ENCODE peak calls at places on chromosomes 3 and 15, in six cellular contexts. X is SJSA1, V is thyroid gland, M is psoas muscle, D is left ventricle myocardium inferior, S is adrenal gland. I is an unnamed sample.

GRCh38 chr3:120344349-120344748 is 4.8 kb downstream of the LRRC58 start:
- DNase-seq in D (no peak), X (peak; percentile 32), M (no peak), V (no peak), S (no peak), I (no peak)

GRCh38 chr15:42800731-42801474 is 64.0 kb upstream of the CDAN1 start:
- DNase-seq in D (no peak), M (no peak), V (no peak), X (no peak), S (no peak), I (no peak)

GRCh38 chr3:23459915-23460546 is 256.9 kb downstream of the UBE2E2 start:
- DNase-seq in S (no peak), X (no peak), D (no peak), V (no peak), M (no peak), I (no peak)

GRCh38 chr15:43953402-43953801 is 126.6 kb downstream of the WDR76 start:
- DNase-seq in X (no peak), V (no peak), D (no peak), M (no peak), S (no peak), I (no peak)

GRCh38 chr15:98442901-98443300 is 205.4 kb upstream of the IGF1R start:
- DNase-seq in M (no peak), X (no peak), S (no peak), D (no peak), V (no peak), I (no peak)

GRCh38 chr3:167203062-167203461 is 177.0 kb downstream of the ZBBX start:
- DNase-seq in M (no peak), S (no peak), D (no peak), X (no peak), V (no peak), I (no peak)

GRCh38 chr3:195156286-195156890 is 114.6 kb downstream of the XXYLT1 start:
- DNase-seq in X (no peak), M (no peak), V (no peak), D (no peak), S (no peak), I (no peak)

GRCh38 chr3:138078096-138078495 is 37.3 kb downstream of the DZIP1L start:
- DNase-seq in S (no peak), D (no peak), M (no peak), X (no peak), V (no peak), I (no peak)

GRCh38 chr15:56868251-56868650 is 50.2 kb upstream of the TCF12 start:
- DNase-seq in S (no peak), D (no peak), X (no peak), V (no peak), M (no peak), I (no peak)

GRCh38 chr3:46932455-46933225 is 43.9 kb downstream of the CCDC12 start:
- DNase-seq in D (no peak), X (no peak), M (peak; percentile 33), V (peak; percentile 75), S (no peak), I (peak; percentile 50)

GRCh38 chr3:46933261-46933660 is 43.3 kb downstream of the CCDC12 start:
- DNase-seq in S (no peak), V (no peak), X (no peak), D (no peak), M (peak; percentile 48), I (peak; percentile 14)

GRCh38 chr3:46934508-46935167 is 41.9 kb downstream of the CCDC12 start:
- DNase-seq in M (peak; percentile 72), D (peak; percentile 71), X (no peak), S (peak; percentile 71), V (peak; percentile 56), I (peak; percentile 68)

GRCh38 chr3:46935168-46935858 is 41.2 kb downstream of the CCDC12 start:
- DNase-seq in M (peak; percentile 93), S (peak; percentile 97), V (peak; percentile 95), X (peak; percentile 88), D (peak; percentile 83), I (peak; percentile 76)

DNA sequence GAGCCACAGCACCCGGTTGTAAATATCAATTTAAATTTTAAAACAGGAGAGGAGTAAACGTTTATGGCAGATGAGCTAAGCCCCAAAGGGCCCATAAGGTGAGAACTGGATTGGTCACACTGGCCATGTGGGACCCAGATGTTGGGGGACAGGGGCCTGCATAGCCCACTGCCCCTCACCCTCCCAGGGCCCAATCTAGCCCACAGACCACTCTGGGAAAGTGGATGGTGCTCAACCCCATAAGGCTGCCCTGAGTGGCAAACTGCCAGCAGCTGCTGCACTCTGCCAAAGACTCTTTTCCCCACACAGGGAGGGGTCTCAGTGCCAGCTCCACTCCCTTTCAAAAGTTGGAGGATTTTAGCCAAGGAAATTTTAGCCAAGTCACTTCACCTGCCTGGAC is 42.5 kb downstream of the CCDC12 start:
- DNase-seq in D (no peak), X (no peak), S (no peak), V (peak; percentile 71), M (peak; percentile 54), I (peak; percentile 48)
- H3K36me3 ChIP-seq in D (peaks cover 6% of the 10 kb centered on the region), X (peaks cover 46% of the 10 kb centered on the region), S (peaks cover 7% of the 10 kb centered on the region), V (no peaks in the 10 kb centered on the region), M (peaks cover 13% of the 10 kb centered on the region), I (peaks cover 25% of the 10 kb centered on the region)

DNA sequence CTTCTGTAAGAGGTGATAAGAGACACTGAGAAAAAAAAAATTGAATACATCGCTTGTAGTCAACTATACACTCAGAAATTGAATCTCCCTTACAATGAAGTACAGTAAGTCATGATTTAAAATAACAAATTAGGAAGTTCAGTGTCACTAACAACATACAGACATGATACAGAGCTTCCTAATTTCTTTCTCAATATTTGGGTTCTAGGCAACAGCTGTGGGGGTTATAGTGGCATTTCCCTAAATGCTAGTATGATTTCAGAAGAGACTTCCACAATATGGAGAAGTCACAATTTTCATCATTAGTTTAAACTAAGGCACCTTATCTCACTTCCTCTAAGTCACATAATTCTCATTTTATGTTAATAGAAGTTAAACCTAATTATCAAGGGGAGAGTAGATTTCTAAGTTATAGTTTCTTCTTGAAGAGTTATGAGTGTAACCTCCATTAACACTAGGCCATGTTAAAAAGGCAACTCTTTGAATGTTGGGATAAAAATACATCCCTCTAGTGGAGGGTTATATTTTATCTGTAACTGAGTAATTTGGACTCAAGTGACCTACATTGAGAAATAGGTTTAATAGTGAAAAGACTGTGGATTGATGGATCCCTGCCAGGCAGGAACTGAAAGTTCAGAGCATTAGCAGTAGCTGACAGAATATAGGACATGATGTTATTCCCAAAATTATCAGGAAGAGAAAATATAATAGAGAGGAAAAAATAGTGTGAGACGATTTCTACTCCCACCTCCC is 286.0 kb upstream of the SUCLG2 start:
- DNase-seq in M (no peak), V (peak; percentile 1), S (peak; percentile 58), D (no peak), X (no peak), I (no peak)
- H3K27ac ChIP-seq in M (no peak overlapping the region), V (no peak overlapping the region), S (no peak overlapping the region), D (peak overlapping the region; percentile 37), X (no peak overlapping the region), I (no peak overlapping the region)

GRCh38 chr15:67033012-67033411 is 32.4 kb upstream of the SMAD3 start:
- DNase-seq in V (no peak), X (no peak), S (no peak), D (no peak), M (no peak), I (no peak)
- H3K9me3 ChIP-seq in V (no peaks in the 10 kb centered on the region), X (no peaks in the 10 kb centered on the region), S (no peaks in the 10 kb centered on the region), D (no peaks in the 10 kb centered on the region), M (no peaks in the 10 kb centered on the region), I (no peaks in the 10 kb centered on the region)

GRCh38 chr3:32860499-32860898 is 42.7 kb downstream of the TRIM71 start:
- DNase-seq in S (no peak), X (no peak), D (no peak), M (no peak), V (no peak), I (no peak)
- H3K36me3 ChIP-seq in S (no peaks in the 10 kb centered on the region), X (no peaks in the 10 kb centered on the region), D (no peaks in the 10 kb centered on the region), M (no peaks in the 10 kb centered on the region), V (no peaks in the 10 kb centered on the region), I (no peaks in the 10 kb centered on the region)

DNA sequence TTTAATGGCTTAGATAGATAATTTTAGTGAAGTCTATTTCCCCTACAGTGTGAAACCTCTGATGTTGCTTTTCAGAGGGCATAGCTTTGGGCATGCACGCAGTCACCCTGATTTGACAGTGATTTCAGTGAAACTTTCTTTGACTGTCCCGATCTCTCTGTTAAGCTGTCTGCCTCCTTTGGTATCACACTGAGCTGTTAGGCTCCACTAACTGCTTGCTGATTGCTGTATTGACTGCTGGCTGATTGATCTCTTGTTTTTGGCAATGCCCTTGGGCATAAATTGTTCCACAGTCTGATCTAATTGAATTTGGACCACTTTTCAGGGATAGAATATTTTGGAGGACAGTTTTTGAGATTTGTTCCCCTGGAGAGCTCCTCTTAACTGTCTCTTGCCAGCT is 68.5 kb upstream of the CCDC54 start:
- DNase-seq in D (no peak), V (no peak), M (no peak), S (no peak), X (no peak), I (no peak)
- H3K27ac ChIP-seq in D (no peak overlapping the region), V (no peak overlapping the region), M (no peak overlapping the region), S (no peak overlapping the region), X (no peak overlapping the region), I (no peak overlapping the region)

DNA sequence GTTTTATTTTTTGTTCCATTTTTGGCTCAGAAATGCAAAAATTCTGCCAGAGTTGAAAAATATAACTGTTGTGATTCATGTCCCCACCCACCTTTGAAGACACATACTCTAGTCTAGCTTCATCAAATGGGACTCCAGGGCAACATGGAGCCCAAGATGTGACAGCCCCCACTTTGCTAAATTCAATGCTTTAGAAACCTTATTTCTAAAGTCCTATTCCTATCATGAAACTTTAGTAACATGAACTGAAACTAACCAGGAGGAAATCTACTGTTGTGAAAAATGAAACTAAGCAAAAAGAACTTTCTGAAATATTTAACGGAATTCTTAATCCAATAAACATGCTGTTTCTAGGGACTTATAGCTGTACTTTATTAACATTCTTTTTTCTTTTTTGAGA is 20.3 kb downstream of the UBP1 start:
- DNase-seq in M (no peak), D (no peak), X (no peak), S (no peak), V (no peak), I (no peak)
- H3K9me3 ChIP-seq in M (no peaks in the 10 kb centered on the region), D (no peaks in the 10 kb centered on the region), X (no peaks in the 10 kb centered on the region), S (no peaks in the 10 kb centered on the region), V (no peaks in the 10 kb centered on the region), I (no peaks in the 10 kb centered on the region)

GRCh38 chr15:83404143-83404542 is 43.0 kb upstream of the SH3GL3 start:
- DNase-seq in X (no peak), S (no peak), D (peak; percentile 55), V (peak; percentile 23), M (no peak), I (no peak)

GRCh38 chr15:83396071-83396470 is 51.1 kb upstream of the SH3GL3 start:
- DNase-seq in X (no peak), S (no peak), V (no peak), D (no peak), M (no peak), I (no peak)

GRCh38 chr15:83398591-83398990 is 48.5 kb upstream of the SH3GL3 start:
- DNase-seq in D (no peak), M (no peak), S (no peak), V (no peak), X (no peak), I (no peak)
- H3K36me3 ChIP-seq in D (no peaks in the 10 kb centered on the region), M (no peaks in the 10 kb centered on the region), S (no peaks in the 10 kb centered on the region), V (no peaks in the 10 kb centered on the region), X (no peaks in the 10 kb centered on the region), I (no peaks in the 10 kb centered on the region)

DNA sequence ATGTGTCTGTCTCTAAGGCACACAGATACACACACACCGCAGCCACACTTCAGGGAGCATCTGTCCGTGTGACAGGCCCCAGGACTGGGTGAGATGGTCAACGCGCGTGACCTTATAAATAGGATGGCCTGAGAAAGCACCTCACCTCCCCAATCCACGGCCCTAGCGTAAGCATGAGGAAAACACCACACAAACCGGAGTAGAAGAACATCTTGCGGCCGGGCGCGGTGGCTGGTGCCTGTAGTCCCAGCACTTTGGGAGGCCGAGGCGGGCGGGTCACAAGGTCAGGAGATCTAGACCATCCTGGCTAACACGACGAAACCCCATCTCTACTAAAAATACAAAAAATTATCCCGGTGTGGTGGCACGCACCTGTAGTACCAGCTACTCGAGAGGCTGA is 1.6 kb downstream of the NIPA1 start:
- DNase-seq in S (no peak), D (no peak), M (no peak), V (no peak), X (no peak), I (no peak)
- H3K27ac ChIP-seq in S (no peak overlapping the region), D (no peak overlapping the region), M (no peak overlapping the region), V (no peak overlapping the region), X (no peak overlapping the region), I (no peak overlapping the region)